ENCODE peak calls at places on chromosome X, in ten cellular contexts. J is IMR-90; F is H7; B is HFF-Myc; A is globus pallidus; S is NCI-H748 treated with DMSO at 0.1 percent for 48 hours; H is AG20443; X is activated CD8-positive, alpha-beta T cell treated with anti-CD3 and anti-CD28 coated beads, Interleukin-2, amount 10 ng/mL, durations not matched to agents 7 days and 5 days; Y is small intestine; Q is activated T-helper 1 cell treated with Interleukin-2 at 50 U/mL for 16 hours. U is an unnamed sample.

GRCh38 chrX:107324493-107325310 is 118.3 kb downstream of the DNAAF6 start:
- DNase-seq in J (peak), F (peak), B (no peak), A (peak), S (no peak), H (peak), X (peak), Y (peak), Q (no peak), U (peak)

GRCh38 chrX:123425904-123426303 is 241.8 kb downstream of the GRIA3 start:
- DNase-seq in J (no peak), F (no peak), B (no peak), A (no peak), S (no peak), H (peak), X (no peak), Y (no peak), Q (no peak), U (no peak)

GRCh38 chrX:129876734-129877395 is 29.1 kb upstream of the UTP14A start:
- DNase-seq in J (peak), F (no peak), B (peak), A (no peak), S (no peak), H (peak), X (no peak), Y (no peak), Q (no peak), U (no peak)

GRCh38 chrX:139134316-139134715 is 396.2 kb upstream of the F9 start:
- DNase-seq in J (no peak), F (no peak), B (no peak), A (no peak), S (no peak), H (no peak), X (no peak), Y (no peak), Q (no peak), U (no peak)

GRCh38 chrX:131288738-131289511 is at the start of gene IGSF1:
- DNase-seq in J (no peak), F (peak), B (no peak), A (peak), S (no peak), H (peak), X (no peak), Y (no peak), Q (no peak), U (peak)

GRCh38 chrX:9278475-9279270 is 186.2 kb upstream of the TBL1X start:
- DNase-seq in J (peak), F (no peak), B (no peak), A (no peak), S (no peak), H (peak), X (no peak), Y (no peak), Q (no peak), U (no peak)

GRCh38 chrX:17860179-17860780 is 818 bp downstream of the RAI2 start:
- DNase-seq in J (no peak), F (no peak), B (no peak), A (no peak), S (no peak), H (peak), X (no peak), Y (no peak), Q (no peak), U (peak)

GRCh38 chrX:41391606-41392005 is 55.5 kb upstream of the NYX start:
- DNase-seq in J (no peak), F (no peak), B (no peak), A (no peak), S (no peak), H (no peak), X (no peak), Y (peak), Q (no peak), U (no peak)

GRCh38 chrX:54495814-54496516 is at the start of gene FGD1:
- DNase-seq in J (peak), F (peak), B (no peak), A (peak), S (peak), H (peak), X (peak), Y (peak), Q (no peak), U (peak)

GRCh38 chrX:46681849-46682248 is 77.1 kb downstream of the SLC9A7 start:
- DNase-seq in J (peak), F (no peak), B (no peak), A (no peak), S (no peak), H (no peak), X (no peak), Y (no peak), Q (no peak), U (no peak)

GRCh38 chrX:133005038-133005437 is 46.6 kb upstream of the HS6ST2 start:
- DNase-seq in J (peak), F (peak), B (no peak), A (no peak), S (no peak), H (peak), X (no peak), Y (no peak), Q (no peak), U (no peak)

GRCh38 chrX:56764975-56765791 is 36.1 kb downstream of the NBDY start:
- DNase-seq in J (no peak), F (peak), B (no peak), A (no peak), S (no peak), H (peak), X (peak), Y (no peak), Q (no peak), U (no peak)

GRCh38 chrX:71282514-71283408 is 674 bp upstream of the NONO start:
- DNase-seq in J (peak), F (peak), B (peak), A (no peak), S (peak), H (peak), X (peak), Y (peak), Q (no peak), U (no peak)

U was measured in WTC11.